ENCODE peak calls at places on chromosomes 1 and 21, in seven cellular contexts. One of them, this sample, is unnamed.

GRCh38 chr21:35616090-35616489 is 444.2 kb downstream of the SETD4 start:
- DNase-seq in GM12878: no peak
- DNase-seq in HFFc6: peak
- DNase-seq in PC-9: no peak
- DNase-seq in GM13977: no peak
- DNase-seq in foreskin fibroblast: peak
- DNase-seq in tibial nerve: no peak
- DNase-seq in this sample: peak

GRCh38 chr21:33152228-33153130 is 77.3 kb upstream of the IFNAR2 start:
- DNase-seq in GM12878: no peak
- DNase-seq in HFFc6: no peak
- DNase-seq in PC-9: no peak
- DNase-seq in GM13977: no peak
- DNase-seq in foreskin fibroblast: no peak
- DNase-seq in tibial nerve: no peak
- DNase-seq in this sample: no peak

GRCh38 chr1:13583592-13583963 is at the start of gene PDPN:
- DNase-seq in GM12878: no peak
- DNase-seq in HFFc6: no peak
- DNase-seq in PC-9: no peak
- DNase-seq in GM13977: no peak
- DNase-seq in foreskin fibroblast: no peak
- DNase-seq in tibial nerve: no peak
- DNase-seq in this sample: no peak

GRCh38 chr1:245578306-245578705 is 423.5 kb downstream of the KIF26B start:
- DNase-seq in GM12878: no peak
- DNase-seq in HFFc6: no peak
- DNase-seq in PC-9: no peak
- DNase-seq in GM13977: no peak
- DNase-seq in foreskin fibroblast: no peak
- DNase-seq in tibial nerve: no peak
- DNase-seq in this sample: no peak

GRCh38 chr1:196450143-196450911 is 157.9 kb downstream of the KCNT2 start:
- DNase-seq in GM12878: no peak
- DNase-seq in HFFc6: no peak
- DNase-seq in PC-9: no peak
- DNase-seq in GM13977: no peak
- DNase-seq in foreskin fibroblast: no peak
- DNase-seq in tibial nerve: no peak
- DNase-seq in this sample: no peak

GRCh38 chr1:161017756-161018630 is 3.0 kb downstream of the F11R start:
- DNase-seq in GM12878: no peak
- DNase-seq in HFFc6: no peak
- DNase-seq in PC-9: no peak
- DNase-seq in GM13977: no peak
- DNase-seq in foreskin fibroblast: no peak
- DNase-seq in tibial nerve: no peak
- DNase-seq in this sample: no peak

GRCh38 chr1:66642992-66643391 is 109.0 kb downstream of the SGIP1 start:
- DNase-seq in GM12878: no peak
- DNase-seq in HFFc6: peak
- DNase-seq in PC-9: no peak
- DNase-seq in GM13977: no peak
- DNase-seq in foreskin fibroblast: peak
- DNase-seq in tibial nerve: no peak
- DNase-seq in this sample: no peak

GRCh38 chr1:19044975-19045831 is 88.7 kb upstream of the IFFO2 start:
- DNase-seq in GM12878: no peak
- DNase-seq in HFFc6: no peak
- DNase-seq in PC-9: no peak
- DNase-seq in GM13977: no peak
- DNase-seq in foreskin fibroblast: no peak
- DNase-seq in tibial nerve: no peak
- DNase-seq in this sample: no peak

GRCh38 chr1:154219511-154219910 is 1.2 kb upstream of the UBAP2L start:
- DNase-seq in GM12878: no peak
- DNase-seq in HFFc6: no peak
- DNase-seq in PC-9: no peak
- DNase-seq in GM13977: no peak
- DNase-seq in foreskin fibroblast: no peak
- DNase-seq in tibial nerve: no peak
- DNase-seq in this sample: no peak

GRCh38 chr1:26237230-26237966 is 3.4 kb downstream of the CEP85 start:
- DNase-seq in GM12878: no peak
- DNase-seq in HFFc6: no peak
- DNase-seq in PC-9: no peak
- DNase-seq in GM13977: no peak
- DNase-seq in foreskin fibroblast: no peak
- DNase-seq in tibial nerve: no peak
- DNase-seq in this sample: no peak

GRCh38 chr1:26239936-26240335 is 5.9 kb downstream of the CEP85 start:
- DNase-seq in GM12878: no peak
- DNase-seq in HFFc6: peak
- DNase-seq in PC-9: no peak
- DNase-seq in GM13977: no peak
- DNase-seq in foreskin fibroblast: no peak
- DNase-seq in tibial nerve: no peak
- DNase-seq in this sample: no peak

GRCh38 chr1:26233903-26234643 is at the start of gene CEP85:
- DNase-seq in GM12878: peak
- DNase-seq in HFFc6: peak
- DNase-seq in PC-9: peak
- DNase-seq in GM13977: peak
- DNase-seq in foreskin fibroblast: peak
- DNase-seq in tibial nerve: peak
- DNase-seq in this sample: peak

DNA sequence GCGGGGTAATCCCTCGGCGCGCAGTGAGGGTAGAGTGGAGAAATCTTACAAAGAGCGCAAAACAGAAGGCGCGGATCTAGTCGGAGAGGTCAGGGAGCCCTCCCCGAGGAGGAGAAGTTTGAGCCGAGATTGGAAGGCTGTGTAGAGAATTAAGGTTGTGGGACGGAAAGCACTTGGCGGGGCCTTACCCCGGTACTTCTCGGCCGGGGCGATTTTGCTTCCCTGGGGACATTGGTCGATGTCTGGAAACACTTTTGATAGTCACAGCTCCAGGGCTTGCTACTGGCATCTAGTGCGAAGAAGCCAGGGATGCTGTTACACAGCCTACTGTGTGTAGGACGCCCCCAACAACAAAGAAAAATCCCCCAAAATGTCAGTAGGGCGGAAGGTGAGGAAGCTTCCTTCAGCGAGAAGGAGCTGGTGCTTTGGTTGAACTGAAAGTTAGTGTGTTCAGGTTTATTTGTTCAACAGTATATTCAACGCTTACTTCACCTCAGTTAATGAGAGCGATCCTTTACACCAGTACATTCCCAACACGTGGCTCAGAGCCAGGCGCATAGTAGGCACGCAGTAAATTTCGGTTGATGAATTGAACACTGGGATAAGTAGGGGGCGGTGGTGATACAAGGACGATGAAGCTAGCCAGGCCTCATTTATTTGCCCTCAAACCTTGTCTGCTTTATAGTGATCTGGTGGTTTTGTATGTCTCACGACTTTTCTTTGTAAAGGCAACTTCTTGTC is 814 bp downstream of the CEP85 start:
- DNase-seq in GM12878: no peak
- DNase-seq in HFFc6: no peak
- DNase-seq in PC-9: no peak
- DNase-seq in GM13977: no peak
- DNase-seq in foreskin fibroblast: no peak
- DNase-seq in tibial nerve: no peak
- DNase-seq in this sample: no peak
- TF ChIP-seq CTCF in GM12878: peak
- TF ChIP-seq CTCF in HFFc6: no peak
- TF ChIP-seq CTCF in PC-9: no peak
- TF ChIP-seq CTCF in GM13977: peak
- TF ChIP-seq CTCF in foreskin fibroblast: no peak
- TF ChIP-seq CTCF in tibial nerve: no peak
- TF ChIP-seq CTCF in this sample: peak

DNA sequence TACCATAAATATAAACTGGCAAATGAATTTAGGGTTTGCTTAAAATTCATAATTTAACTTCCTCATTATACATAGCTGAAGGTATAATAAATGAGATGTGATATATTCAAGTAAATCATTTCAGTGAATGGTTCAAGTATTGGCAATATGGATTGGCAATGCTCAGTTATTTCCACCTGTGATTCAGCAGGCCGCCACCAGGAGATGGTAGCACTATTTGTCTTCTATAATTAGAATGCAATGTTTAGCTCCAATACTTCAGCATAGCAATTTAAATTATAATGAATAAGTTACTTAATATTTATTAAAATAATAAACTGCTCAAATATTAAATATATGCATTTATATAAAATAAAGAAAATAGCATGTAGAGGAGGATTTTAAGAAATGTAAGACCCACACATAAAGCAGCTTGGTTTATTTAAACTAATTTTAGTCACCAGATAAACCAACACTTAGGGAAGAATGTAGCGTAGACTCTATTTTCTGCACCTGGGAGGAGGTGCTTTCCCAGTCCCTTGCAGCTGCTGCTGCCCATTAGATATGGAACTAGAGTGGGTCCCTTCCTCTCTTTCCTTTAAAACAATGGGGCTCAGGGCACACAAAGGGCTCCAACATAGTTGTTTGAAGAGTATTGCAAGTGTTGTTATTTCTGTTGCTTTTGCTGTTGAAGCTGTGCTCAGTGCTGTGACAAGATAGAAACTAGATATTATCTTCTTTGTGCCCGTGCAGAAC is 62.1 kb downstream of the PLPPR4 start:
- DNase-seq in GM12878: no peak
- DNase-seq in HFFc6: no peak
- DNase-seq in PC-9: no peak
- DNase-seq in GM13977: no peak
- DNase-seq in foreskin fibroblast: no peak
- DNase-seq in tibial nerve: no peak
- DNase-seq in this sample: no peak
- TF ChIP-seq CTCF in GM12878: no peak
- TF ChIP-seq CTCF in HFFc6: peak
- TF ChIP-seq CTCF in PC-9: peak
- TF ChIP-seq CTCF in GM13977: no peak
- TF ChIP-seq CTCF in foreskin fibroblast: peak
- TF ChIP-seq CTCF in tibial nerve: no peak
- TF ChIP-seq CTCF in this sample: peak

DNA sequence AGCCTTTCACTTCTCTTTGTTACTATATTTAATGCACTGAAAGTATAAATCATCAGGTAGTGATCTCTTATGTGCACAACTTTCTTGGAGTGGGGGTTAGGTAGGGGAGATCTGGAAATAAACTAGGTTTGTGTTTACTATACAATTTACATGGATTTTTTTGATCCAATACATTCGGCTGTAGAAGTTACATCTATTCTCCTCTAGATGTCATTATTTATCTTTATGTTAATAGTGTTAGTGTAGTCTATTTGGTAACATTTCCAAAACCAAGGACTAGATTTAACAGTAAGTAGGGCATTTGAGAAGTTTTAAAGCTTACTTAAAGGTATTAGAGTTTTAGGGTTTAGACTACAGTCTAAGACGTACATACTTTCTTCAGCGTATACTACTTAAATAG is 5.4 kb downstream of the VPS45 start:
- DNase-seq in GM12878: no peak
- DNase-seq in HFFc6: peak
- DNase-seq in PC-9: no peak
- DNase-seq in GM13977: peak
- DNase-seq in foreskin fibroblast: no peak
- DNase-seq in tibial nerve: no peak
- DNase-seq in this sample: no peak
- TF ChIP-seq CTCF in GM12878: no peak
- TF ChIP-seq CTCF in HFFc6: peak
- TF ChIP-seq CTCF in PC-9: peak
- TF ChIP-seq CTCF in GM13977: peak
- TF ChIP-seq CTCF in foreskin fibroblast: peak
- TF ChIP-seq CTCF in tibial nerve: peak
- TF ChIP-seq CTCF in this sample: peak

GRCh38 chr1:214823311-214824117 is 220.5 kb downstream of the CENPF start:
- DNase-seq in GM12878: no peak
- DNase-seq in HFFc6: no peak
- DNase-seq in PC-9: no peak
- DNase-seq in GM13977: no peak
- DNase-seq in foreskin fibroblast: no peak
- DNase-seq in tibial nerve: no peak
- DNase-seq in this sample: no peak
- TF ChIP-seq CTCF in GM12878: peak
- TF ChIP-seq CTCF in HFFc6: no peak
- TF ChIP-seq CTCF in PC-9: no peak
- TF ChIP-seq CTCF in GM13977: peak
- TF ChIP-seq CTCF in foreskin fibroblast: no peak
- TF ChIP-seq CTCF in tibial nerve: no peak
- TF ChIP-seq CTCF in this sample: no peak

GRCh38 chr1:233424727-233425222 is 97.3 kb downstream of the MAP3K21 start:
- DNase-seq in GM12878: no peak
- DNase-seq in HFFc6: no peak
- DNase-seq in PC-9: no peak
- DNase-seq in GM13977: no peak
- DNase-seq in foreskin fibroblast: no peak
- DNase-seq in tibial nerve: no peak
- DNase-seq in this sample: no peak
- TF ChIP-seq CTCF in GM12878: no peak
- TF ChIP-seq CTCF in HFFc6: no peak
- TF ChIP-seq CTCF in PC-9: no peak
- TF ChIP-seq CTCF in GM13977: no peak
- TF ChIP-seq CTCF in foreskin fibroblast: peak
- TF ChIP-seq CTCF in tibial nerve: peak
- TF ChIP-seq CTCF in this sample: peak

This sample was measured in AG09319.